ENCODE peak calls at places on chromosomes 13 and 19, in five cellular contexts. U is breast epithelium, M is neural progenitor cell, K is uterus, O is heart right ventricle. Z is an unnamed sample. For H3K27me3, the result is how much of the 10 kb centered on the place peaks cover.

GRCh38 chr19:10238172-10238783 is 7.1 kb upstream of the S1PR2 start:
- DNase-seq in U (no peak), M (no peak), K (peak), O (peak), Z (no peak)

GRCh38 chr19:46958542-46958941 is 61.1 kb upstream of the NPAS1 start:
- DNase-seq in U (no peak), M (peak), K (no peak), O (no peak), Z (no peak)

GRCh38 chr19:46542428-46543230 is 47.0 kb upstream of the PNMA8B start:
- DNase-seq in U (peak), M (peak), K (peak), O (peak), Z (peak)

GRCh38 chr19:16496613-16496983 is 404 bp downstream of the C19orf44 start:
- DNase-seq in U (no peak), M (no peak), K (peak), O (peak), Z (no peak)

GRCh38 chr13:110890279-110891150 is 24.4 kb downstream of the ANKRD10 start:
- DNase-seq in U (no peak), M (no peak), K (no peak), O (no peak), Z (no peak)

GRCh38 chr13:41311607-41312500 is 787 bp downstream of the NAA16 start:
- DNase-seq in U (no peak), M (peak), K (peak), O (peak), Z (peak)

GRCh38 chr19:30504272-30504671 is 132.1 kb downstream of the ZNF536 start:
- DNase-seq in U (no peak), M (no peak), K (no peak), O (no peak), Z (no peak)

GRCh38 chr13:49646688-49647087 is 18.4 kb downstream of the ARL11 start:
- DNase-seq in U (no peak), M (no peak), K (no peak), O (no peak), Z (no peak)

GRCh38 chr13:73216381-73216831 is 157.6 kb downstream of the KLF5 start:
- DNase-seq in U (peak), M (no peak), K (peak), O (no peak), Z (no peak)

GRCh38 chr19:41638624-41639023 is 11.8 kb upstream of the CEACAM4 start:
- DNase-seq in U (no peak), M (no peak), K (no peak), O (no peak), Z (no peak)

GRCh38 chr19:17671906-17672305 is 16.2 kb downstream of the UNC13A start:
- DNase-seq in U (no peak), M (peak), K (no peak), O (no peak), Z (no peak)

GRCh38 chr13:44011036-44011435 is 131.3 kb downstream of the LACC1 start:
- DNase-seq in U (no peak), M (no peak), K (no peak), O (no peak), Z (no peak)

GRCh38 chr19:35269425-35270117 is 809 bp downstream of the USF2 start:
- DNase-seq in U (peak), M (peak), K (peak), O (peak), Z (peak)

GRCh38 chr13:103184413-103184812 is 118.2 kb upstream of the SLC10A2 start:
- DNase-seq in U (no peak), M (no peak), K (no peak), O (no peak), Z (no peak)

GRCh38 chr19:49894879-49895565 is 1.7 kb downstream of the IL4I1 start:
- DNase-seq in U (no peak), M (no peak), K (no peak), O (no peak), Z (no peak)

GRCh38 chr13:51764184-51765141 is 39.5 kb downstream of the DHRS12 start:
- DNase-seq in U (peak), M (no peak), K (peak), O (peak), Z (no peak)

GRCh38 chr13:31588923-31589322 is 150.4 kb upstream of the RXFP2 start:
- DNase-seq in U (no peak), M (no peak), K (no peak), O (no peak), Z (no peak)

GRCh38 chr19:29579308-29579910 is 26.7 kb upstream of the POP4 start:
- DNase-seq in U (no peak), M (no peak), K (no peak), O (no peak), Z (no peak)

GRCh38 chr19:18593367-18594095 is 4.9 kb downstream of the REX1BD start:
- DNase-seq in U (no peak), M (peak), K (peak), O (no peak), Z (no peak)

GRCh38 chr13:97255515-97255999 is 33.4 kb downstream of the MBNL2 start:
- DNase-seq in U (no peak), M (no peak), K (no peak), O (no peak), Z (no peak)

GRCh38 chr19:10007811-10008211 is 2.5 kb downstream of the COL5A3 start:
- DNase-seq in U (no peak), M (no peak), K (peak), O (peak), Z (no peak)

GRCh38 chr19:37309834-37310575 is 60.9 kb upstream of the ZNF527 start:
- DNase-seq in U (no peak), M (no peak), K (no peak), O (no peak), Z (no peak)

GRCh38 chr19:36213793-36214387 is 575 bp downstream of the ZNF565 start:
- DNase-seq in U (no peak), M (no peak), K (no peak), O (peak), Z (no peak)

GRCh38 chr13:28819748-28820098 is 416 bp upstream of the MTUS2 start:
- DNase-seq in U (no peak), M (peak), K (no peak), O (peak), Z (no peak)

GRCh38 chr19:33470040-33470330 is 51.6 kb downstream of the PEPD start:
- DNase-seq in U (no peak), M (no peak), K (no peak), O (no peak), Z (no peak)

GRCh38 chr19:38389101-38389925 is 816 bp downstream of the SPRED3 start:
- DNase-seq in U (no peak), M (peak), K (no peak), O (no peak), Z (no peak)

GRCh38 chr19:38388310-38389100 is at the start of gene SPRED3:
- DNase-seq in U (peak), M (peak), K (no peak), O (no peak), Z (peak)

GRCh38 chr19:38387550-38388309 is at the start of gene GGN:
- DNase-seq in U (peak), M (peak), K (peak), O (peak), Z (peak)

GRCh38 chr19:38391911-38392464 is 3.5 kb downstream of the SPRED3 start:
- DNase-seq in U (no peak), M (no peak), K (no peak), O (no peak), Z (no peak)

GRCh38 chr19:38389957-38390924 is 1.7 kb downstream of the SPRED3 start:
- DNase-seq in U (no peak), M (no peak), K (no peak), O (no peak), Z (no peak)
- H3K27me3 ChIP-seq in U (under half), M (under half), K (under half), O (under half), Z (under half)

GRCh38 chr19:15291666-15292065 is 40.7 kb downstream of the BRD4 start:
- DNase-seq in U (no peak), M (no peak), K (no peak), O (no peak), Z (no peak)

GRCh38 chr19:15293751-15294505 is 38.4 kb downstream of the BRD4 start:
- DNase-seq in U (no peak), M (no peak), K (no peak), O (no peak), Z (no peak)

GRCh38 chr19:15292140-15292539 is 40.2 kb downstream of the BRD4 start:
- DNase-seq in U (no peak), M (no peak), K (no peak), O (no peak), Z (no peak)

GRCh38 chr19:15294591-15294990 is 37.7 kb downstream of the BRD4 start:
- DNase-seq in U (no peak), M (no peak), K (no peak), O (peak), Z (no peak)

DNA sequence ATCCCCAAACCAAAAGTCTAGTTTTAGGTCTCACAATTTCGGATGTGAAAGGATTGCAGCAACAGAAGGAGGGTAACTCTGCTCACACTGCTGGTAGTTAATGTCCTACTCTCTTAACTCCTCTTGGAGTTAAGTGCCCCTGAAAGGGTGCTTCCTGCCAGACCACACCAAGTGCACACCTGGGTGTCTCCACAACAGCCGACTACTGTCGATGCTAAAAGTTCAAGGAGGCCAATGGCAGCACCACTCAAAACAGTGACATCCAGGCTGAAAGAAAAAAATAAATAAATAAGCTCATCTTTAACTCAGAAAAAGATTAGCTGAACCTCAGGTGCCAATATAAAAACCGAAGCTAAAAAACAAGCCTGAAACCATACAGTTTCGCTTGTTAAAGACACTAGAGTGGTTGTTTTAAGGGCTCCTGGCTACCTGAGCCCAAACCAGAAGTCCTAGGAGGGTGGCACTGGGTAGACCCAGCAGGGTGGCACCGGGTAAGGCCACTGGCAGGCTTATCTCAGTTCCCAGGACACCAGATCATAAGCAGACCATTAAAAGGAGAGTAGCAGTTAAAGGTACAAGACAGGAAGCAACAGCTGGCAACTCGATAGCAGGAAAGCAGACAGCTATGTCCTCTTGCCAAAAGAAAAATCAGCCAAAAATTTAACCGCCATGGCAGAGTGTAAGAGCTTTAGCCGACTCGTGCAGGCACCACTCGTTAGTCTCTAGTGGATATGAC is 39.3 kb downstream of the BRD4 start:
- DNase-seq in U (no peak), M (no peak), K (no peak), O (peak), Z (no peak)
- H3K27ac ChIP-seq in U (peak), M (no peak), K (peak), O (no peak), Z (no peak)

DNA sequence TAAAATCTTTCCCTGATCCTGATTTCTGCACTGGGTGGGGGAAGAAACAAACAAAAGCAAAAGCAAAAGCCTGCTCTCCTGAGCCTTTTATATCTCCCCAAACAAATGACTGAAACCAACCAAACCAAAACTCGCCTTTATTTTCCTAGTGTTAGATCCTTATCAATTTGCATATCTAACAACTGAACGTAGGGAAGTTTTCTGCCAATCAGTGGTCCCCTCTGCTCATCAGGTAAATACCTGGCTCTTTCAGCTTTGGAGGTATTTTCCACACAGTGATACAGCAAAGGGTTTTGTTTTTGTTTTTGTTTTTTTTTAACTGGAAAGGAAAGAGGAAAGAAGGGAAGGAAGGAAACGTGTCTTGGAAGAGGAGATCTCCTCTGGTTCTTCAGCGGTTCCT is 3.3 kb downstream of the AMER2 start:
- DNase-seq in U (no peak), M (no peak), K (no peak), O (no peak), Z (no peak)
- H3K27me3 ChIP-seq in U (under half), M (half or more), K (under half), O (half or more), Z (under half)

DNA sequence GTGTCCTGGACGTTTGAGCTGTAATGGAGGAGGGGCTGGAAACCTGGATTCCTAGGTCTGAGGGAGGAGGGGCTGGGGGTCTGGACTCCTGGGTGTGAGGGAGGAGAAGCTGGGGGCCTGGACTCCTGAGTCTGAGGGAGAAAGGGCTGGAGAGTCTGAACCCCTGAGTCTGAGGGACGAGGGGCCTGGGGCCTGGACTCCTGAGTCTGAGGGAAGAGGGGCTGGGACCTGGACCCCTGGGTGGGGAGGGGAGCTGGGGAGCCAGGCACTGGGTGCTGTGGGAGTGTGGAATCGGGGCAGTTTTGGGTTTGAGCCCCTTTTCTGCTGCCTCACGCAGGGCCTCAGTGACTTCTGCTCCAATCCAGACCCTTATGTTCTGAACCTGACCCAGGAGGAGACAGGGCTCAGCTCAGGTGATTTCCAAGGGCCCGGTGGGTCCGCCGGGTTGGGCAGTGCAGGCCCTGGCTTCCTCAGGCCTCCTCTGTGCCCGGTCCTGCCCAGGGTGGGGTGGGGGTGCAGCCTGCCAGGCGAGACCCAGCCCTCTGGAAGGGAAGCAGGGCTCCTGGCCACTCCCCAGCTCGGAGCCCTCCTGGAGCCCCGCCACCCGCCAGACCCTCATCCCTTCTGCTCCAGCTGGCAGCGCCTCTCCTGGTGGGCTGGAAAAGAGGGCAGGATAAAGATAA is 14.4 kb downstream of the TTYH1 start:
- DNase-seq in U (no peak), M (peak), K (no peak), O (no peak), Z (no peak)
- H3K27ac ChIP-seq in U (no peak), M (no peak), K (no peak), O (no peak), Z (no peak)

GRCh38 chr19:1770866-1771576 is 17.7 kb downstream of the ONECUT3 start:
- DNase-seq in U (no peak), M (no peak), K (no peak), O (no peak), Z (no peak)
- H3K27me3 ChIP-seq in U (under half), M (half or more), K (under half), O (half or more), Z (under half)

DNA sequence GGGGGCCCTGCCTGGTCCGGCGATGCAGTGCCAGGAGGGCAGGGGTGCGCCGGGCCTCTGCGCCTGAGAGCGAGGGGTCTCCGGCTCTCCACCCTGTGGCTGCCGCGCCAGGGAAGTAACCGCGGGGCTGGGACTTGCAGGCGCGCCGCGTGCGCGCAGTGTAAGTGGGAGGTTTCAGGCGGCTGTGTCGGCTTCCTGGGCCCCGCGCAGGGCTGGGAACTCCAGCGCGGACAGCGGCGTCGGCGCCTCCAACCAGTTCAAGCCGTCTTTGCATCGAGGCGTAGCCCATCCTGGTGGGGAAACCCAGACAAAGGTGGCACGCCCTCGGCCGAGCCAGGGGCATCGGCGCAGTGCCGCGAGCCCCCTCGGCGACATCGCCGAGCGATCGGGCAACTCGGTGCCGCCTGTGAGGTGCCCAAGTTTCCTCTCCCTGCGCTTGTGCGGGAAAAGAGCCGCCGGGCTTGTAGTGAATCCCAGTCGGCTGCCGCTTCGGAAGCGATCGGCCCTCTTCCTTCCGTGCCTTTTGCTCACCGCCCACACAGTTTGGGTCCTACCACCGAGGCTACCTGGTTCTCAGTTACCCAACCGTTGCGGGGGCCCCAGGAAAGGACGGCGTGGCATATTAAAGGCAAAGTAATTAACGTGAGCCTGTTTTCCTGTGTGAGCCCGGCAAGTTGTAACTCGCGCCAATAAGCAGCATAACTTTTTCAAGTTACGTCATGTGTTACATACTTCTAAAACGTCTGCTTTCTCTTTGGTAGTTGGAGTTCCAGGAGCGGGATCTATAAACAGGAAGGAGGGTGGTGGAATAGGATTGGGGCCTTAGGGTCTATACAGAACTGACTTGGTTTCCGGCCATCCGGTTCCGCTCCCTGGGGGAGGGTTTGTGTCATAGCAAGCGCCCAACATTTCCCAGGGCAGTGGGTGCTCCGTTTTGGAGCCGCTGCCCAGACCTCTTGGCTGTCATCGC is 1.2 kb downstream of the LRCH1 start:
- DNase-seq in U (peak), M (peak), K (peak), O (peak), Z (peak)
- H3K27ac ChIP-seq in U (peak), M (no peak), K (peak), O (peak), Z (peak)

GRCh38 chr13:56558698-56559320 is 581.9 kb upstream of the PRR20A start:
- DNase-seq in U (no peak), M (no peak), K (no peak), O (no peak), Z (no peak)

DNA sequence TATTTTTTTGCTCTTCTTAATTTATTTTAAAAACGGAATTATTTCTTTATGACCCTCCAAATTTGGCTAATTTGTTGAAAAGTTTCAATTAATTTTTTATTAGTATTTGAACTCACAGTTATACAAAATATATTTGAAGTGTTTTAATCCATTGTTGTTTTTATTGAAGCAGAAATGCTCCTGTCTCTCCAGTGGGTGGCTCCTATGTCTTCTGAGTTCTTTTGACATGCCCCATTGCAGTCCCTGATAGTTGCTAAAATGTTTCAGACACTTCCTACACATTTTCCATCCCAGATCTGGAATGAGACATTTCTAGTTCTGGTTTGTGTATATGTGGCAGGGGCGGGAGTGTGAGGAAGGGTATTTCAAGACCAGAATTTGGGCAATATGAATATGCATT is 579.4 kb upstream of the PRR20A start:
- DNase-seq in U (no peak), M (peak), K (no peak), O (no peak), Z (no peak)
- H3K27me3 ChIP-seq in U (under half), M (under half), K (under half), O (under half), Z (under half)

Z was measured in ovary.